ENCODE peak calls at places on chromosomes 7 and 10, in eight cellular contexts. H is left ventricle myocardium inferior, J is tibial nerve, O is upper lobe of right lung, W is neural progenitor cell, R is prostate gland, P is IMR-90, T is adrenal gland. A is an unnamed sample.

GRCh38 chr10:96830511-96831199 is 1.4 kb upstream of the LCOR start:
- DNase-seq in J (peak), P (peak), O (no peak), H (peak), T (peak), R (peak), W (peak), A (peak)

GRCh38 chr7:48101352-48101751 is 12.3 kb downstream of the UPP1 start:
- DNase-seq in J (no peak), R (no peak), T (no peak), H (no peak), P (no peak), W (no peak), O (no peak), A (no peak)

GRCh38 chr10:98879486-98879885 is 356.2 kb downstream of the HPSE2 start:
- DNase-seq in J (no peak), O (no peak), R (no peak), P (peak), H (no peak), W (no peak), T (no peak), A (no peak)

GRCh38 chr10:119153041-119153440 is 12.5 kb downstream of the SFXN4 start:
- DNase-seq in W (no peak), J (no peak), P (no peak), T (no peak), R (no peak), H (no peak), O (no peak), A (no peak)

GRCh38 chr10:17386616-17387075 is 67.7 kb downstream of the ST8SIA6 start:
- DNase-seq in W (no peak), H (peak), R (no peak), P (no peak), O (no peak), T (no peak), J (peak), A (no peak)

GRCh38 chr10:68231106-68231901 is 609 bp downstream of the ATOH7 start:
- DNase-seq in P (peak), T (peak), R (peak), H (peak), J (peak), O (peak), W (peak), A (peak)

GRCh38 chr7:139714163-139714901 is 63.5 kb downstream of the HIPK2 start:
- DNase-seq in T (peak), P (no peak), J (no peak), O (peak), H (peak), R (no peak), W (peak), A (no peak)

GRCh38 chr10:34780818-34781380 is 34.2 kb downstream of the PARD3 start:
- DNase-seq in H (peak), J (no peak), R (no peak), T (peak), P (peak), O (no peak), W (peak), A (peak)

GRCh38 chr10:122567056-122567660 is 6.6 kb downstream of the DMBT1 start:
- DNase-seq in R (no peak), H (no peak), P (no peak), J (no peak), T (no peak), O (no peak), W (peak), A (peak)

GRCh38 chr10:53918755-53919154 is 882.3 kb downstream of the PCDH15 start:
- DNase-seq in T (no peak), W (peak), J (no peak), P (no peak), H (no peak), O (no peak), R (no peak), A (no peak)

DNA sequence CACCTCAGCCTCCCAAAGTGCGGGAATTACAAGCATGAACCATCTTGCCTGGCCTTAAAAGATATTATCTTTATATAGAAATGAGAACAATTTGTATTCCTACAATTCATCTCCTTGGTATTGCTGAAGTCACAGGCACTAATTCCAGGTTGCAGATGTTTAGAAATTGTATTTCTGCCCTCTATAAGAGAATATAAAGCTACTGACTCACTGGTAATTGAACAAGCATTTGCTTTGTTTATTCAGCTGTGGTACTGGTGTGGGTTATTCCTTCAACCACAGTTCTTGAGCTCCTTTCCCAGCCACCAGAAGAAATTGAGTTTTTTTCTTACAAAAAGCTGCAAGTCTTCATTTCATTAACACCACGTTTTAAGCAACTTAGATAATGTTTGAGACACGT is 29.0 kb upstream of the MPP7 start:
- DNase-seq in T (no peak), O (no peak), H (no peak), J (no peak), P (peak), R (no peak), W (no peak), A (no peak)
- H3K4me3 ChIP-seq in T (no peak), O (no peak), H (no peak), J (no peak), P (no peak), R (no peak), W (no peak), A (no peak)

GRCh38 chr7:25950488-25951413 is 201.2 kb upstream of the NFE2L3 start:
- DNase-seq in W (peak), P (peak), H (peak), J (peak), T (peak), O (peak), R (peak), A (peak)

GRCh38 chr7:25951414-25952276 is 200.4 kb upstream of the NFE2L3 start:
- DNase-seq in O (no peak), T (peak), R (no peak), H (no peak), P (no peak), W (peak), J (no peak), A (no peak)

GRCh38 chr7:25952277-25953057 is 199.5 kb upstream of the NFE2L3 start:
- DNase-seq in O (no peak), T (no peak), P (no peak), R (no peak), J (no peak), W (no peak), H (no peak), A (peak)

GRCh38 chr7:25947669-25948516 is 204.1 kb upstream of the NFE2L3 start:
- DNase-seq in T (no peak), J (no peak), W (no peak), P (no peak), H (no peak), R (no peak), O (no peak), A (no peak)

DNA sequence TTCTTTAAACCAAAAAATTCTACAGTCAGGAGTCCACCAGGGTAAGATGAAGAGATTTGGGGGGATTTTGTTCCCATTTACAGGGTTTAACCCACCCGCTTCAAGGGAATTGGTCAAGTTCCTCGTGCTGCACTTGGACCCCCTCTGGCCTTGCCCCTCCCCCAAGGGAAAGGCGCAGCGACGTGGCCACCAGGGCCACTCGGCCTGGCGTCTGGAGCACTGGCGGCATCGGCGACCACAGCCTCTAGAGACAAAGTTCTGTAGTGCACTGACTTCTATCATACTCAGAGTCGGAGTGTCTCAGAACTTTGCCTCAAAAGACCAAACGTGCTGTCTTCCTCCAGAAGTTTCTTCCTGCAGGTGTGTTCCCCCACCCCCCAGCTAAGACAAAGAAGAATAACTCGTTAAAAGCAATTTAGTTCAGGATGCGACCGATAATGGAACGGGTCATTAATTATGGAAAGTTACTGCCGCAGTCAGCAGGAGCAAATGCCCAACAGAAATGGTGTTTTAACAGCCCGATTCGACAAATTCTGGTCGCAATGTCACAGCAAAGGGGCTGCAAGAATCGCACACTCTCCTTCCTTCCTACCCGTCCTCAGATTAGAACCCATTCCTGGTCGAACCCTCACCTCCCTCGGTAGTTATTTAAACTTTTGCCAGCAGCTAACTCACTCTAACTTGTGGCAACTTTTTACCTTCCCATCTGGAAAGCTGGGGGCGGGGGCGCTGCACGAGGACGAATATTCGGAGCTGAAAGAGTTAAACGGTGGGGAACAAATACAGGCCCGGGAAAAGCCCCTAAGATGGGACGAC is 202.1 kb upstream of the NFE2L3 start:
- DNase-seq in O (peak), T (peak), W (peak), R (peak), P (no peak), J (no peak), H (no peak), A (no peak)
- TF ChIP-seq CTCF in O (no peak), T (peak), W (no peak), R (no peak), P (no peak), J (no peak), H (no peak), A (no peak)

GRCh38 chr7:151798851-151799428 is 78.0 kb downstream of the PRKAG2 start:
- DNase-seq in R (no peak), P (no peak), O (peak), J (no peak), H (no peak), T (no peak), W (no peak), A (no peak)

GRCh38 chr7:151795168-151795754 is 81.7 kb downstream of the PRKAG2 start:
- DNase-seq in J (no peak), O (peak), P (no peak), R (no peak), T (no peak), H (peak), W (no peak), A (no peak)

GRCh38 chr7:151796091-151796870 is 80.6 kb downstream of the PRKAG2 start:
- DNase-seq in O (peak), T (no peak), W (no peak), P (peak), J (no peak), H (peak), R (no peak), A (no peak)

GRCh38 chr7:151794508-151795167 is 82.3 kb downstream of the PRKAG2 start:
- DNase-seq in P (peak), R (no peak), O (peak), H (peak), W (no peak), J (no peak), T (no peak), A (peak)

GRCh38 chr7:151796871-151797270 is 80.0 kb downstream of the PRKAG2 start:
- DNase-seq in T (no peak), W (no peak), J (no peak), O (peak), R (no peak), H (peak), P (no peak), A (no peak)
- H3K27ac ChIP-seq in T (no peak), W (no peak), J (peak), O (peak), R (peak), H (peak), P (no peak), A (no peak)

GRCh38 chr7:28926871-28927597 is 31.1 kb downstream of the TRIL start:
- DNase-seq in W (peak), J (peak), R (peak), H (peak), T (peak), P (peak), O (peak), A (peak)
- H3K4me3 ChIP-seq in W (peak), J (peak), R (peak), H (peak), T (peak), P (peak), O (peak), A (peak)

A was measured in WERI-Rb-1.